ENCODE peak calls at places on chromosomes 5 and 9, in four cellular contexts. I, N, H and L are unnamed samples.

GRCh38 chr5:16995372-16995771 is 59.3 kb upstream of the MYO10 start:
- DNase-seq in N (no peak), I (no peak), H (no peak), L (no peak)

GRCh38 chr5:91955610-91956009 is 572.5 kb upstream of the ARRDC3 start:
- DNase-seq in N (no peak), H (no peak), I (peak; percentile 70), L (no peak)

GRCh38 chr5:125023673-125024072 is 277.2 kb upstream of the ZNF608 start:
- DNase-seq in N (no peak), H (peak; percentile 19), I (no peak), L (no peak)

GRCh38 chr9:96884443-96884842 is 30.1 kb upstream of the ZNF782 start:
- DNase-seq in N (peak; percentile 91), H (peak; percentile 63), I (no peak), L (no peak)

GRCh38 chr5:94385767-94386166 is 232.6 kb downstream of the KIAA0825 start:
- DNase-seq in H (no peak), N (no peak), I (no peak), L (no peak)

GRCh38 chr9:89497181-89497963 is 541 bp downstream of the SEMA4D start:
- DNase-seq in N (no peak), I (no peak), H (no peak), L (peak; percentile 58)

GRCh38 chr5:134994560-134995156 is 27.0 kb downstream of the CATSPER3 start:
- DNase-seq in N (no peak), I (no peak), H (no peak), L (no peak)

GRCh38 chr9:70987986-70988385 is 133.4 kb downstream of the TRPM3 start:
- DNase-seq in H (peak; percentile 18), I (no peak), N (no peak), L (no peak)

GRCh38 chr5:173888473-173889135 is 455 bp downstream of the CPEB4 start:
- DNase-seq in H (no peak), I (peak; percentile 23), N (no peak), L (no peak)

GRCh38 chr9:125586173-125586512 is 120.9 kb downstream of the MAPKAP1 start:
- DNase-seq in H (no peak), N (no peak), I (no peak), L (no peak)

GRCh38 chr9:33110686-33111085 is 34.2 kb upstream of the SMU1 start:
- DNase-seq in N (no peak), H (no peak), I (no peak), L (no peak)

GRCh38 chr9:120941046-120941770 is 14.6 kb upstream of the TRAF1 start:
- DNase-seq in I (no peak), N (no peak), H (no peak), L (no peak)

GRCh38 chr5:150488519-150489357 is 19.2 kb upstream of the NDST1 start:
- DNase-seq in N (no peak), I (peak; percentile 81), H (no peak), L (no peak)

GRCh38 chr9:105242557-105242956 is 1.9 kb upstream of the SLC44A1 start:
- DNase-seq in N (no peak), I (no peak), H (no peak), L (no peak)

GRCh38 chr9:134285215-134285845 is 40.9 kb upstream of the RXRA start:
- DNase-seq in H (no peak), I (no peak), N (no peak), L (no peak)

GRCh38 chr5:40401965-40402364 is 277.8 kb upstream of the PTGER4 start:
- DNase-seq in N (no peak), H (peak; percentile 50), I (no peak), L (no peak)

GRCh38 chr5:39519566-39520231 is 94.9 kb upstream of the DAB2 start:
- DNase-seq in H (no peak), N (no peak), I (no peak), L (no peak)

GRCh38 chr9:132169672-132170392 is 8.0 kb downstream of the NTNG2 start:
- DNase-seq in I (no peak), N (no peak), H (no peak), L (no peak)

GRCh38 chr5:95620870-95621838 is 1.3 kb downstream of the GPR150 start:
- DNase-seq in H (no peak), I (no peak), N (no peak), L (peak; percentile 57)

GRCh38 chr5:81774359-81774758 is 23.5 kb upstream of the SSBP2 start:
- DNase-seq in N (no peak), H (no peak), I (no peak), L (no peak)

GRCh38 chr5:154198611-154199230 is 8.2 kb downstream of the GALNT10 start:
- DNase-seq in I (no peak), H (peak; percentile 80), N (peak; percentile 61), L (no peak)

GRCh38 chr5:128358826-128359225 is 179.2 kb downstream of the FBN2 start:
- DNase-seq in H (no peak), I (no peak), N (no peak), L (no peak)

GRCh38 chr5:139671096-139671841 is 23.1 kb downstream of the CXXC5 start:
- DNase-seq in N (no peak), H (no peak), I (no peak), L (no peak)

GRCh38 chr9:37939575-37940095 is 35.7 kb upstream of the SLC25A51 start:
- DNase-seq in N (no peak), I (no peak), H (no peak), L (no peak)

GRCh38 chr5:119742311-119742710 is 113.0 kb downstream of the FAM170A start:
- DNase-seq in H (no peak), N (no peak), I (no peak), L (no peak)

GRCh38 chr9:92180669-92181181 is 65.5 kb upstream of the SPTLC1 start:
- DNase-seq in N (peak; percentile 23), I (no peak), H (peak; percentile 83), L (no peak)

GRCh38 chr5:73365301-73365853 is 83.2 kb downstream of the FOXD1 start:
- DNase-seq in N (no peak), I (no peak), H (peak; percentile 80), L (no peak)

GRCh38 chr5:55429707-55430253 is 105.0 kb downstream of the PLPP1 start:
- DNase-seq in N (no peak), H (no peak), I (no peak), L (no peak)

GRCh38 chr5:37028910-37029309 is 152.3 kb downstream of the NIPBL start:
- DNase-seq in H (no peak), I (no peak), N (no peak), L (no peak)

GRCh38 chr5:37034955-37035354 is 158.4 kb downstream of the NIPBL start:
- DNase-seq in I (no peak), H (no peak), N (no peak), L (no peak)

DNA sequence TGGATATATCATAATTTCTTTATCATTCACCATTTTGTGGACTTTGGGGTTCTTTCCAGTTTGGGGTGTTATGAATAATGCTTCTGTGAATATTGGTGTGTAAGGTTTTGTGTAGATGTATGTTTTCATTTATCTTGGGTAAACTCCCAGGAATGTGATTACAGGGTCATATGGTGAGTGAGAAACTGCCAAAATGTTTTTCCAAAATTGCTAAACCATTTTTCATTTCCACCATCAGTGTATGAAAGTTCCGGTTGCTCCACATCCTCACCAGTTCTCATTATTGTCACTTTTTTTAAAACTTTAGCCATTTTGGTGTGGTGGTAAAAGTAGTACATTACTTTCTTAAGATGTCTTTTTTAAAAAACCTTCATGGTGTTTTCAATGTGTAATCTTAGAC is 152.9 kb downstream of the NIPBL start:
- DNase-seq in N (no peak), H (no peak), I (no peak), L (no peak)
- H3K36me3 ChIP-seq in N (no peaks in the 10 kb centered on the region), H (peaks cover 7% of the 10 kb centered on the region), I (peaks cover 97% of the 10 kb centered on the region), L (peaks cover 7% of the 10 kb centered on the region)

GRCh38 chr5:2184563-2185540 is 302.1 kb upstream of the IRX4 start:
- DNase-seq in H (no peak), N (no peak), I (no peak), L (no peak)

GRCh38 chr5:2181164-2181956 is 298.6 kb upstream of the IRX4 start:
- DNase-seq in H (no peak), I (no peak), N (no peak), L (no peak)

GRCh38 chr5:2182020-2182419 is 299.3 kb upstream of the IRX4 start:
- DNase-seq in I (no peak), H (no peak), N (no peak), L (no peak)

GRCh38 chr5:2184024-2184362 is 301.3 kb upstream of the IRX4 start:
- DNase-seq in H (no peak), I (no peak), N (no peak), L (no peak)

GRCh38 chr5:2183154-2184023 is 300.7 kb upstream of the IRX4 start:
- DNase-seq in H (no peak), N (no peak), I (no peak), L (no peak)
- H3K36me3 ChIP-seq in H (no peaks in the 10 kb centered on the region), N (no peaks in the 10 kb centered on the region), I (no peaks in the 10 kb centered on the region), L (no peaks in the 10 kb centered on the region)

GRCh38 chr5:179874536-179875292 is 16.1 kb upstream of the MRNIP start:
- DNase-seq in N (no peak), H (no peak), I (no peak), L (no peak)
- H3K36me3 ChIP-seq in N (peaks cover 3% of the 10 kb centered on the region), H (peaks cover 38% of the 10 kb centered on the region), I (peaks cover 97% of the 10 kb centered on the region), L (peaks cover 22% of the 10 kb centered on the region)

DNA sequence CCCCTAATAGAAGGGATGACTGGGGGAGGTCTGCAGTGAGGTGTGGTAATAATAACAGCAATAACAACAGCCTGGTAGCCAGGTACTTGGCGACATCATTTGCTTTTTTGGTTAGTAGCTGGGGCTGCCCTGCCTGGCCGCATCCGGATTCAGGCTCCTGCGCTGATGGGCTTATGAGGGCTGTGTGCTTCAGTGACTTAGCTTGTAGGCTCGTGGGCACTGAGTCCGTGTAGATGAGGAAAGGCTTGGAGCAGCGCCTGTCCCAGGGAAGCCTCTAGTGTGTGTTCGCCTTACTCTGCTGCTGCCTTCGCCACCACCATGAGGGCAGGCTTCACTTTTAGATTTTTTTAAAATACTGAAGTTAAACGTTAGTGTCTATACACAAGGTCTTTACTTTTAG is 4.5 kb downstream of the NDUFS6 start:
- DNase-seq in H (no peak), I (no peak), N (no peak), L (no peak)
- H3K36me3 ChIP-seq in H (peaks cover 58% of the 10 kb centered on the region), I (peaks cover 83% of the 10 kb centered on the region), N (no peaks in the 10 kb centered on the region), L (peaks cover 79% of the 10 kb centered on the region)

DNA sequence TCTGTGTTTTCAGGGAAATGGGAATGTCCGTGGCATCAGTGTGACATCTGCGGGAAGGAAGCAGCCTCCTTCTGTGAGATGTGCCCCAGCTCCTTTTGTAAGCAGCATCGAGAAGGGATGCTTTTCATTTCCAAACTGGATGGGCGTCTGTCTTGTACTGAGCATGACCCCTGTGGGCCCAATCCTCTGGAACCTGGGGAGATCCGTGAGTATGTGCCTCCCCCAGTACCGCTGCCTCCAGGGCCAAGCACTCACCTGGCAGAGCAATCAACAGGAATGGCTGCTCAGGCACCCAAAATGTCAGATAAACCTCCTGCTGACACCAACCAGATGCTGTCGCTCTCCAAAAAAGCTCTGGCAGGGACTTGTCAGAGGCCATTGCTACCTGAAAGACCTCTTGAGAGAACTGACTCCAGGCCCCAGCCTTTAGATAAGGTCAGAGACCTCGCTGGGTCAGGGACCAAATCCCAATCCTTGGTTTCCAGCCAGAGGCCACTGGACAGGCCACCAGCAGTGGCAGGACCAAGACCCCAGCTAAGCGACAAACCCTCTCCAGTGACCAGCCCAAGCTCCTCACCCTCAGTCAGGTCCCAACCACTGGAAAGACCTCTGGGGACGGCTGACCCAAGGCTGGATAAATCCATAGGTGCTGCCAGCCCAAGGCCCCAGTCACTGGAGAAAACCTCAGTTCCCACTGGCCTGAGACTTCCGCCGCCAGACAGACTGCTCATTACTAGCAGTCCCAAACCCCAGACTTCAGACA is 9.5 kb downstream of the RAB24 start:
- DNase-seq in N (no peak), I (no peak), H (no peak), L (no peak)
- H3K36me3 ChIP-seq in N (peaks cover 2% of the 10 kb centered on the region), I (peaks cover 93% of the 10 kb centered on the region), H (peaks cover 48% of the 10 kb centered on the region), L (peaks cover 57% of the 10 kb centered on the region)